ENCODE peak calls at places on chromosome 1, in five cellular contexts. One of them, this sample, is unnamed.

GRCh38 chr1:63122051-63122450 is 200.3 kb upstream of the FOXD3 start:
- DNase-seq in GM12864: no peak
- DNase-seq in GM12878: no peak
- DNase-seq in skeletal muscle cell: no peak
- DNase-seq in stomach: no peak
- DNase-seq in this sample: no peak

GRCh38 chr1:245512980-245513578 is 358.3 kb downstream of the KIF26B start:
- DNase-seq in skeletal muscle cell: no peak
- DNase-seq in stomach: no peak
- DNase-seq in GM12864: no peak
- DNase-seq in GM12878: no peak
- DNase-seq in this sample: no peak

GRCh38 chr1:10891081-10891480 is 94.6 kb upstream of the CASZ1 start:
- DNase-seq in GM12878: no peak
- DNase-seq in stomach: no peak
- DNase-seq in GM12864: no peak
- DNase-seq in skeletal muscle cell: no peak
- DNase-seq in this sample: no peak

GRCh38 chr1:170685166-170685565 is 21.2 kb downstream of the PRRX1 start:
- DNase-seq in GM12864: no peak
- DNase-seq in skeletal muscle cell: peak
- DNase-seq in stomach: no peak
- DNase-seq in GM12878: no peak
- DNase-seq in this sample: no peak

GRCh38 chr1:189405419-189405818 is 1072.2 kb downstream of the BRINP3 start:
- DNase-seq in GM12864: no peak
- DNase-seq in stomach: no peak
- DNase-seq in GM12878: no peak
- DNase-seq in skeletal muscle cell: no peak
- DNase-seq in this sample: no peak

GRCh38 chr1:62241357-62242131 is 46.9 kb downstream of the L1TD1 start:
- DNase-seq in GM12878: no peak
- DNase-seq in GM12864: no peak
- DNase-seq in skeletal muscle cell: no peak
- DNase-seq in stomach: peak
- DNase-seq in this sample: no peak

GRCh38 chr1:29282924-29283803 is 46.8 kb downstream of the PTPRU start:
- DNase-seq in GM12864: peak
- DNase-seq in skeletal muscle cell: no peak
- DNase-seq in stomach: no peak
- DNase-seq in GM12878: no peak
- DNase-seq in this sample: peak

GRCh38 chr1:207112907-207113306 is 8.9 kb downstream of the C4BPA start:
- DNase-seq in GM12864: no peak
- DNase-seq in skeletal muscle cell: no peak
- DNase-seq in GM12878: no peak
- DNase-seq in stomach: no peak
- DNase-seq in this sample: no peak

GRCh38 chr1:35925741-35926140 is 5.2 kb upstream of the AGO3 start:
- DNase-seq in GM12864: no peak
- DNase-seq in GM12878: no peak
- DNase-seq in skeletal muscle cell: peak
- DNase-seq in stomach: no peak
- DNase-seq in this sample: no peak

GRCh38 chr1:63618001-63618400 is 24.8 kb downstream of the PGM1 start:
- DNase-seq in GM12878: no peak
- DNase-seq in skeletal muscle cell: no peak
- DNase-seq in GM12864: no peak
- DNase-seq in stomach: no peak
- DNase-seq in this sample: no peak

GRCh38 chr1:18182518-18183160 is 75.0 kb downstream of the IGSF21 start:
- DNase-seq in GM12864: no peak
- DNase-seq in skeletal muscle cell: peak
- DNase-seq in stomach: no peak
- DNase-seq in GM12878: no peak
- DNase-seq in this sample: no peak

GRCh38 chr1:167490765-167491164 is 27.6 kb downstream of the CD247 start:
- DNase-seq in stomach: no peak
- DNase-seq in GM12864: no peak
- DNase-seq in skeletal muscle cell: no peak
- DNase-seq in GM12878: no peak
- DNase-seq in this sample: no peak

GRCh38 chr1:54481201-54481884 is 66.7 kb upstream of the ACOT11 start:
- DNase-seq in skeletal muscle cell: no peak
- DNase-seq in GM12878: no peak
- DNase-seq in stomach: no peak
- DNase-seq in GM12864: no peak
- DNase-seq in this sample: no peak

GRCh38 chr1:246428542-246429308 is 78.4 kb downstream of the SMYD3 start:
- DNase-seq in skeletal muscle cell: peak
- DNase-seq in stomach: no peak
- DNase-seq in GM12878: peak
- DNase-seq in GM12864: peak
- DNase-seq in this sample: no peak

GRCh38 chr1:46581685-46582455 is 22.2 kb downstream of the MKNK1 start:
- DNase-seq in stomach: no peak
- DNase-seq in GM12864: no peak
- DNase-seq in skeletal muscle cell: no peak
- DNase-seq in GM12878: no peak
- DNase-seq in this sample: no peak

GRCh38 chr1:41902125-41902524 is 16.6 kb downstream of the HIVEP3 start:
- DNase-seq in skeletal muscle cell: no peak
- DNase-seq in GM12864: no peak
- DNase-seq in GM12878: no peak
- DNase-seq in stomach: no peak
- DNase-seq in this sample: peak

GRCh38 chr1:40977721-40978120 is 1.8 kb upstream of the CTPS1 start:
- DNase-seq in GM12864: no peak
- DNase-seq in GM12878: no peak
- DNase-seq in stomach: no peak
- DNase-seq in skeletal muscle cell: no peak
- DNase-seq in this sample: no peak

GRCh38 chr1:183877321-183877720 is 72.4 kb downstream of the RGL1 start:
- DNase-seq in GM12878: no peak
- DNase-seq in stomach: peak
- DNase-seq in GM12864: no peak
- DNase-seq in skeletal muscle cell: no peak
- DNase-seq in this sample: no peak
- H3K4me3 ChIP-seq in GM12878: no peak
- H3K4me3 ChIP-seq in stomach: peak
- H3K4me3 ChIP-seq in GM12864: no peak
- H3K4me3 ChIP-seq in skeletal muscle cell: no peak
- H3K4me3 ChIP-seq in this sample: no peak

GRCh38 chr1:70706381-70707173 is 295.5 kb downstream of the CTH start:
- DNase-seq in GM12864: no peak
- DNase-seq in stomach: no peak
- DNase-seq in skeletal muscle cell: no peak
- DNase-seq in GM12878: no peak
- DNase-seq in this sample: no peak

DNA sequence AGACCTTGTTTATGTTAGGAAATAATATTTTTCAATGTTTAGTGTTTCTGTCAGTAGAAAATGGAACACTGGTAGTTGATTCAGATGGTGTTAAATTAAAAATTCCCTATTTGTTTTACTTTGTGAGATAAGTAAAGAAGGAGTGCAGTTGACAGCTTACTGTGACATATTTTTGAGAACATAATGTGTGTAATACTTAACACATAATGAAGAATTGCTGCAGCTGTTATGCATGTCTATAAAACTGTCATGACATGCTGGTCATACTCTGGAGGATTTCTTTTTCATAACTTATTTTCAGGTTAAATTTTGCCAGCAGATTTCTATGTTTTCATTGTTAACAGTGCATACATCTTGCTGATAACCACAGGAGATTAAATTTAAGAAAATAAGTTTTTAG is 296.1 kb downstream of the CTH start:
- DNase-seq in stomach: no peak
- DNase-seq in skeletal muscle cell: no peak
- DNase-seq in GM12878: no peak
- DNase-seq in GM12864: no peak
- DNase-seq in this sample: no peak
- H3K4me3 ChIP-seq in stomach: no peak
- H3K4me3 ChIP-seq in skeletal muscle cell: no peak
- H3K4me3 ChIP-seq in GM12878: no peak
- H3K4me3 ChIP-seq in GM12864: no peak
- H3K4me3 ChIP-seq in this sample: no peak

GRCh38 chr1:87683557-87683956 is 354.9 kb downstream of the LMO4 start:
- DNase-seq in GM12878: no peak
- DNase-seq in stomach: no peak
- DNase-seq in skeletal muscle cell: no peak
- DNase-seq in GM12864: no peak
- DNase-seq in this sample: no peak
- H3K4me3 ChIP-seq in GM12878: no peak
- H3K4me3 ChIP-seq in stomach: peak
- H3K4me3 ChIP-seq in skeletal muscle cell: no peak
- H3K4me3 ChIP-seq in GM12864: no peak
- H3K4me3 ChIP-seq in this sample: no peak

GRCh38 chr1:219177363-219177762 is 3.7 kb downstream of the LYPLAL1 start:
- DNase-seq in skeletal muscle cell: no peak
- DNase-seq in GM12878: no peak
- DNase-seq in stomach: no peak
- DNase-seq in GM12864: no peak
- DNase-seq in this sample: no peak
- H3K4me3 ChIP-seq in skeletal muscle cell: no peak
- H3K4me3 ChIP-seq in GM12878: peak
- H3K4me3 ChIP-seq in stomach: no peak
- H3K4me3 ChIP-seq in GM12864: peak
- H3K4me3 ChIP-seq in this sample: no peak

DNA sequence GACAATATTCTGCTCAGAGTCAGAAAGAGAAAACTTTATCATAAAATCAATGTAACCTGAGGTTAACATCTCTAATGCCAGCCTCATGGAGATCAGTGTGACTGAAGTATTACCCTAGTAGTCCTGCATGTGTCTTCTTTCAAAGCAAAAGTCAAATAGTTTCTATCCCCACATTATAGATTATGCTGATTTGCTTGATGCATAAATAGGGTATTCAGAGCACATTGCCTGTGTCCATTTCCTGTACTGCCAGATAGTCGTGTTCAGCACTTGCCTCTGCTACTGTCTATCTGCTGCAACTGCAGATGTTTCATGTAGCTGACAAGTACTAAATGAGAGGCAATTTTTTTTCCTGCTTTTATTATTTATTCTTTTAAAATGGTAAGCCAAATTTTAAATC is 348.7 kb downstream of the CHRM3 start:
- DNase-seq in skeletal muscle cell: no peak
- DNase-seq in GM12878: no peak
- DNase-seq in stomach: no peak
- DNase-seq in GM12864: no peak
- DNase-seq in this sample: no peak
- H3K4me3 ChIP-seq in skeletal muscle cell: no peak
- H3K4me3 ChIP-seq in GM12878: no peak
- H3K4me3 ChIP-seq in stomach: no peak
- H3K4me3 ChIP-seq in GM12864: no peak
- H3K4me3 ChIP-seq in this sample: no peak

GRCh38 chr1:226632922-226633351 is 84.4 kb downstream of the STUM start:
- DNase-seq in GM12878: no peak
- DNase-seq in skeletal muscle cell: no peak
- DNase-seq in stomach: no peak
- DNase-seq in GM12864: no peak
- DNase-seq in this sample: no peak
- H3K4me3 ChIP-seq in GM12878: no peak
- H3K4me3 ChIP-seq in skeletal muscle cell: no peak
- H3K4me3 ChIP-seq in stomach: no peak
- H3K4me3 ChIP-seq in GM12864: no peak
- H3K4me3 ChIP-seq in this sample: no peak

GRCh38 chr1:39214998-39215873 is 10.7 kb downstream of the MACF1 start:
- DNase-seq in GM12878: peak
- DNase-seq in GM12864: peak
- DNase-seq in skeletal muscle cell: no peak
- DNase-seq in stomach: no peak
- DNase-seq in this sample: no peak
- H3K4me3 ChIP-seq in GM12878: peak
- H3K4me3 ChIP-seq in GM12864: peak
- H3K4me3 ChIP-seq in skeletal muscle cell: no peak
- H3K4me3 ChIP-seq in stomach: peak
- H3K4me3 ChIP-seq in this sample: no peak

GRCh38 chr1:44408181-44409018 is 3.3 kb downstream of the RNF220 start:
- DNase-seq in skeletal muscle cell: no peak
- DNase-seq in GM12878: no peak
- DNase-seq in stomach: no peak
- DNase-seq in GM12864: no peak
- DNase-seq in this sample: no peak
- H3K4me3 ChIP-seq in skeletal muscle cell: no peak
- H3K4me3 ChIP-seq in GM12878: no peak
- H3K4me3 ChIP-seq in stomach: no peak
- H3K4me3 ChIP-seq in GM12864: no peak
- H3K4me3 ChIP-seq in this sample: no peak

This sample was measured in A549.